ENCODE peak calls at places on chromosome 20, in ten cellular contexts. One of them, this sample, is unnamed.

GRCh38 chr20:62551408-62552323 is 75.9 kb upstream of the GATA5 start:
- DNase-seq in A549: no peak
- DNase-seq in EL: no peak
- DNase-seq in cardiac septum: no peak
- DNase-seq in LoVo: no peak
- DNase-seq in neural crest cell: no peak
- DNase-seq in cardiac fibroblast: no peak
- DNase-seq in amniotic stem cell: no peak
- DNase-seq in brain microvascular endothelial cell: no peak
- DNase-seq in posterior cingulate gyrus: no peak
- DNase-seq in this sample: no peak

GRCh38 chr20:47992021-47992467 is 206.8 kb upstream of the SULF2 start:
- DNase-seq in A549: no peak
- DNase-seq in EL: no peak
- DNase-seq in cardiac septum: no peak
- DNase-seq in LoVo: no peak
- DNase-seq in neural crest cell: no peak
- DNase-seq in cardiac fibroblast: no peak
- DNase-seq in amniotic stem cell: no peak
- DNase-seq in brain microvascular endothelial cell: no peak
- DNase-seq in posterior cingulate gyrus: no peak
- DNase-seq in this sample: no peak

GRCh38 chr20:19252670-19253120 is 40.3 kb downstream of the SLC24A3 start:
- DNase-seq in A549: no peak
- DNase-seq in EL: peak
- DNase-seq in cardiac septum: no peak
- DNase-seq in LoVo: no peak
- DNase-seq in neural crest cell: no peak
- DNase-seq in cardiac fibroblast: peak
- DNase-seq in amniotic stem cell: no peak
- DNase-seq in brain microvascular endothelial cell: no peak
- DNase-seq in posterior cingulate gyrus: no peak
- DNase-seq in this sample: no peak

GRCh38 chr20:2204021-2204420 is 91.8 kb upstream of the TGM3 start:
- DNase-seq in A549: no peak
- DNase-seq in EL: no peak
- DNase-seq in cardiac septum: no peak
- DNase-seq in LoVo: no peak
- DNase-seq in neural crest cell: no peak
- DNase-seq in cardiac fibroblast: no peak
- DNase-seq in amniotic stem cell: no peak
- DNase-seq in brain microvascular endothelial cell: no peak
- DNase-seq in posterior cingulate gyrus: no peak
- DNase-seq in this sample: no peak

GRCh38 chr20:3010985-3011723 is 32.3 kb upstream of the GNRH2 start:
- DNase-seq in A549: no peak
- DNase-seq in EL: peak
- DNase-seq in cardiac septum: no peak
- DNase-seq in LoVo: no peak
- DNase-seq in neural crest cell: no peak
- DNase-seq in cardiac fibroblast: peak
- DNase-seq in amniotic stem cell: no peak
- DNase-seq in brain microvascular endothelial cell: peak
- DNase-seq in posterior cingulate gyrus: no peak
- DNase-seq in this sample: no peak

GRCh38 chr20:37042986-37043972 is 52.5 kb downstream of the RBL1 start:
- DNase-seq in A549: no peak
- DNase-seq in EL: no peak
- DNase-seq in cardiac septum: no peak
- DNase-seq in LoVo: no peak
- DNase-seq in neural crest cell: no peak
- DNase-seq in cardiac fibroblast: no peak
- DNase-seq in amniotic stem cell: no peak
- DNase-seq in brain microvascular endothelial cell: no peak
- DNase-seq in posterior cingulate gyrus: no peak
- DNase-seq in this sample: no peak

GRCh38 chr20:17655865-17656489 is 26.1 kb downstream of the RRBP1 start:
- DNase-seq in A549: no peak
- DNase-seq in EL: peak
- DNase-seq in cardiac septum: peak
- DNase-seq in LoVo: no peak
- DNase-seq in neural crest cell: no peak
- DNase-seq in cardiac fibroblast: peak
- DNase-seq in amniotic stem cell: no peak
- DNase-seq in brain microvascular endothelial cell: peak
- DNase-seq in posterior cingulate gyrus: peak
- DNase-seq in this sample: no peak

GRCh38 chr20:62615750-62616251 is 26.5 kb upstream of the SLCO4A1 start:
- DNase-seq in A549: no peak
- DNase-seq in EL: no peak
- DNase-seq in cardiac septum: no peak
- DNase-seq in LoVo: no peak
- DNase-seq in neural crest cell: no peak
- DNase-seq in cardiac fibroblast: no peak
- DNase-seq in amniotic stem cell: no peak
- DNase-seq in brain microvascular endothelial cell: no peak
- DNase-seq in posterior cingulate gyrus: peak
- DNase-seq in this sample: no peak

GRCh38 chr20:18722381-18722780 is 91.2 kb upstream of the SCP2D1 start:
- DNase-seq in A549: no peak
- DNase-seq in EL: no peak
- DNase-seq in cardiac septum: no peak
- DNase-seq in LoVo: no peak
- DNase-seq in neural crest cell: no peak
- DNase-seq in cardiac fibroblast: peak
- DNase-seq in amniotic stem cell: no peak
- DNase-seq in brain microvascular endothelial cell: no peak
- DNase-seq in posterior cingulate gyrus: no peak
- DNase-seq in this sample: no peak

GRCh38 chr20:49712918-49713778 is 530 bp downstream of the B4GALT5 start:
- DNase-seq in A549: no peak
- DNase-seq in EL: peak
- DNase-seq in cardiac septum: peak
- DNase-seq in LoVo: no peak
- DNase-seq in neural crest cell: peak
- DNase-seq in cardiac fibroblast: peak
- DNase-seq in amniotic stem cell: no peak
- DNase-seq in brain microvascular endothelial cell: no peak
- DNase-seq in posterior cingulate gyrus: peak
- DNase-seq in this sample: peak

GRCh38 chr20:61748376-61748775 is 317.3 kb downstream of the TAF4 start:
- DNase-seq in A549: no peak
- DNase-seq in EL: no peak
- DNase-seq in cardiac septum: no peak
- DNase-seq in LoVo: no peak
- DNase-seq in neural crest cell: no peak
- DNase-seq in cardiac fibroblast: peak
- DNase-seq in amniotic stem cell: no peak
- DNase-seq in brain microvascular endothelial cell: no peak
- DNase-seq in posterior cingulate gyrus: no peak
- DNase-seq in this sample: no peak

GRCh38 chr20:3082306-3082951 is 2.1 kb downstream of the AVP start:
- DNase-seq in A549: no peak
- DNase-seq in EL: no peak
- DNase-seq in cardiac septum: no peak
- DNase-seq in LoVo: no peak
- DNase-seq in neural crest cell: no peak
- DNase-seq in cardiac fibroblast: no peak
- DNase-seq in amniotic stem cell: no peak
- DNase-seq in brain microvascular endothelial cell: no peak
- DNase-seq in posterior cingulate gyrus: peak
- DNase-seq in this sample: no peak

GRCh38 chr20:24648481-24648880 is 179.1 kb downstream of the SYNDIG1 start:
- DNase-seq in A549: no peak
- DNase-seq in EL: no peak
- DNase-seq in cardiac septum: peak
- DNase-seq in LoVo: no peak
- DNase-seq in neural crest cell: no peak
- DNase-seq in cardiac fibroblast: peak
- DNase-seq in amniotic stem cell: no peak
- DNase-seq in brain microvascular endothelial cell: no peak
- DNase-seq in posterior cingulate gyrus: no peak
- DNase-seq in this sample: no peak

GRCh38 chr20:35644806-35645205 is 19.9 kb downstream of the CPNE1 start:
- DNase-seq in A549: no peak
- DNase-seq in EL: no peak
- DNase-seq in cardiac septum: no peak
- DNase-seq in LoVo: no peak
- DNase-seq in neural crest cell: no peak
- DNase-seq in cardiac fibroblast: no peak
- DNase-seq in amniotic stem cell: no peak
- DNase-seq in brain microvascular endothelial cell: no peak
- DNase-seq in posterior cingulate gyrus: no peak
- DNase-seq in this sample: no peak

GRCh38 chr20:60121903-60122302 is 163.7 kb downstream of the CDH26 start:
- DNase-seq in A549: no peak
- DNase-seq in EL: no peak
- DNase-seq in cardiac septum: no peak
- DNase-seq in LoVo: no peak
- DNase-seq in neural crest cell: no peak
- DNase-seq in cardiac fibroblast: no peak
- DNase-seq in amniotic stem cell: no peak
- DNase-seq in brain microvascular endothelial cell: no peak
- DNase-seq in posterior cingulate gyrus: no peak
- DNase-seq in this sample: no peak

GRCh38 chr20:43432498-43432897 is 25.2 kb upstream of the SRSF6 start:
- DNase-seq in A549: no peak
- DNase-seq in EL: no peak
- DNase-seq in cardiac septum: no peak
- DNase-seq in LoVo: no peak
- DNase-seq in neural crest cell: no peak
- DNase-seq in cardiac fibroblast: no peak
- DNase-seq in amniotic stem cell: no peak
- DNase-seq in brain microvascular endothelial cell: no peak
- DNase-seq in posterior cingulate gyrus: no peak
- DNase-seq in this sample: no peak

GRCh38 chr20:55893031-55893430 is 112.3 kb downstream of the CBLN4 start:
- DNase-seq in A549: no peak
- DNase-seq in EL: no peak
- DNase-seq in cardiac septum: no peak
- DNase-seq in LoVo: no peak
- DNase-seq in neural crest cell: no peak
- DNase-seq in cardiac fibroblast: peak
- DNase-seq in amniotic stem cell: no peak
- DNase-seq in brain microvascular endothelial cell: no peak
- DNase-seq in posterior cingulate gyrus: no peak
- DNase-seq in this sample: no peak

GRCh38 chr20:8933391-8933807 is 135.5 kb upstream of the PLCB4 start:
- DNase-seq in A549: no peak
- DNase-seq in EL: no peak
- DNase-seq in cardiac septum: no peak
- DNase-seq in LoVo: no peak
- DNase-seq in neural crest cell: no peak
- DNase-seq in cardiac fibroblast: no peak
- DNase-seq in amniotic stem cell: no peak
- DNase-seq in brain microvascular endothelial cell: no peak
- DNase-seq in posterior cingulate gyrus: no peak
- DNase-seq in this sample: no peak

GRCh38 chr20:63416109-63416430 is 54.9 kb upstream of the CHRNA4 start:
- DNase-seq in A549: no peak
- DNase-seq in EL: no peak
- DNase-seq in cardiac septum: no peak
- DNase-seq in LoVo: no peak
- DNase-seq in neural crest cell: no peak
- DNase-seq in cardiac fibroblast: no peak
- DNase-seq in amniotic stem cell: no peak
- DNase-seq in brain microvascular endothelial cell: no peak
- DNase-seq in posterior cingulate gyrus: no peak
- DNase-seq in this sample: no peak

GRCh38 chr20:64211874-64212658 is 43.5 kb upstream of the PCMTD2 start:
- DNase-seq in A549: no peak
- DNase-seq in EL: no peak
- DNase-seq in cardiac septum: no peak
- DNase-seq in LoVo: no peak
- DNase-seq in neural crest cell: no peak
- DNase-seq in cardiac fibroblast: no peak
- DNase-seq in amniotic stem cell: no peak
- DNase-seq in brain microvascular endothelial cell: no peak
- DNase-seq in posterior cingulate gyrus: no peak
- DNase-seq in this sample: no peak

GRCh38 chr20:23048283-23049200 is 930 bp downstream of the THBD start:
- DNase-seq in A549: peak
- DNase-seq in EL: peak
- DNase-seq in cardiac septum: peak
- DNase-seq in LoVo: no peak
- DNase-seq in neural crest cell: peak
- DNase-seq in cardiac fibroblast: peak
- DNase-seq in amniotic stem cell: peak
- DNase-seq in brain microvascular endothelial cell: no peak
- DNase-seq in posterior cingulate gyrus: peak
- DNase-seq in this sample: no peak

GRCh38 chr20:53262294-53262840 is 290.2 kb downstream of the TSHZ2 start:
- DNase-seq in A549: no peak
- DNase-seq in EL: no peak
- DNase-seq in cardiac septum: no peak
- DNase-seq in LoVo: no peak
- DNase-seq in neural crest cell: no peak
- DNase-seq in cardiac fibroblast: no peak
- DNase-seq in amniotic stem cell: no peak
- DNase-seq in brain microvascular endothelial cell: no peak
- DNase-seq in posterior cingulate gyrus: no peak
- DNase-seq in this sample: no peak

GRCh38 chr20:21640556-21640955 is 64.9 kb upstream of the PAX1 start:
- DNase-seq in A549: peak
- DNase-seq in EL: no peak
- DNase-seq in cardiac septum: no peak
- DNase-seq in LoVo: peak
- DNase-seq in neural crest cell: no peak
- DNase-seq in cardiac fibroblast: no peak
- DNase-seq in amniotic stem cell: no peak
- DNase-seq in brain microvascular endothelial cell: no peak
- DNase-seq in posterior cingulate gyrus: no peak
- DNase-seq in this sample: no peak

GRCh38 chr20:60751826-60752225 is 500.2 kb upstream of the CDH4 start:
- DNase-seq in A549: no peak
- DNase-seq in EL: no peak
- DNase-seq in cardiac septum: no peak
- DNase-seq in LoVo: no peak
- DNase-seq in neural crest cell: no peak
- DNase-seq in cardiac fibroblast: no peak
- DNase-seq in amniotic stem cell: no peak
- DNase-seq in brain microvascular endothelial cell: no peak
- DNase-seq in posterior cingulate gyrus: no peak
- DNase-seq in this sample: no peak

GRCh38 chr20:50305636-50306477 is 115.2 kb downstream of the CEBPB start:
- DNase-seq in A549: peak
- DNase-seq in EL: peak
- DNase-seq in cardiac septum: no peak
- DNase-seq in LoVo: peak
- DNase-seq in neural crest cell: no peak
- DNase-seq in cardiac fibroblast: peak
- DNase-seq in amniotic stem cell: no peak
- DNase-seq in brain microvascular endothelial cell: no peak
- DNase-seq in posterior cingulate gyrus: peak
- DNase-seq in this sample: no peak

GRCh38 chr20:24951536-24952047 is 2.5 kb downstream of the CST7 start:
- DNase-seq in A549: no peak
- DNase-seq in EL: no peak
- DNase-seq in cardiac septum: no peak
- DNase-seq in LoVo: no peak
- DNase-seq in neural crest cell: no peak
- DNase-seq in cardiac fibroblast: no peak
- DNase-seq in amniotic stem cell: no peak
- DNase-seq in brain microvascular endothelial cell: no peak
- DNase-seq in posterior cingulate gyrus: no peak
- DNase-seq in this sample: no peak

GRCh38 chr20:57103146-57103800 is 163.2 kb downstream of the BMP7 start:
- DNase-seq in A549: no peak
- DNase-seq in EL: no peak
- DNase-seq in cardiac septum: no peak
- DNase-seq in LoVo: no peak
- DNase-seq in neural crest cell: no peak
- DNase-seq in cardiac fibroblast: no peak
- DNase-seq in amniotic stem cell: no peak
- DNase-seq in brain microvascular endothelial cell: no peak
- DNase-seq in posterior cingulate gyrus: peak
- DNase-seq in this sample: no peak

GRCh38 chr20:1935696-1936366 is 40.6 kb downstream of the SIRPA start:
- DNase-seq in A549: no peak
- DNase-seq in EL: no peak
- DNase-seq in cardiac septum: peak
- DNase-seq in LoVo: no peak
- DNase-seq in neural crest cell: no peak
- DNase-seq in cardiac fibroblast: no peak
- DNase-seq in amniotic stem cell: no peak
- DNase-seq in brain microvascular endothelial cell: no peak
- DNase-seq in posterior cingulate gyrus: peak
- DNase-seq in this sample: no peak